ENCODE peak calls at places on chromosomes 13 and 19, in ten cellular contexts. D is uterus, E is right lobe of liver, W is sigmoid colon, T is tibial nerve, X is lower leg skin, M is breast epithelium, U is ovary, V is transverse colon, Q is stomach. C is an unnamed sample.

GRCh38 chr13:25630327-25630726 is 258.6 kb downstream of the ATP8A2 start:
- DNase-seq in E (no peak), W (no peak), M (no peak), U (no peak), T (no peak), V (no peak), Q (no peak), D (no peak), X (no peak), C (no peak)

GRCh38 chr13:30113983-30114491 is 193.3 kb downstream of the KATNAL1 start:
- DNase-seq in T (no peak), D (peak), Q (peak), E (no peak), V (peak), U (no peak), W (no peak), M (no peak), X (no peak), C (no peak)

GRCh38 chr13:100604909-100605308 is 16.3 kb upstream of the GGACT start:
- DNase-seq in D (no peak), E (no peak), X (no peak), V (no peak), W (no peak), Q (no peak), U (no peak), T (no peak), M (no peak), C (no peak)

GRCh38 chr13:113663934-113664333 is 3.1 kb upstream of the GRK1 start:
- DNase-seq in D (no peak), V (peak), W (peak), Q (peak), M (peak), X (no peak), T (peak), E (peak), U (no peak), C (no peak)

GRCh38 chr13:51887441-51887840 is 25.7 kb downstream of the CCDC70 start:
- DNase-seq in M (no peak), D (no peak), Q (no peak), V (no peak), U (no peak), X (no peak), T (no peak), E (no peak), W (no peak), C (no peak)

GRCh38 chr19:4817467-4818277 is 13.8 kb downstream of the TICAM1 start:
- DNase-seq in D (no peak), Q (peak), V (no peak), U (no peak), X (no peak), M (no peak), W (no peak), T (no peak), E (no peak), C (no peak)

GRCh38 chr13:39510296-39510695 is 92.7 kb downstream of the LHFPL6 start:
- DNase-seq in E (no peak), U (no peak), V (no peak), T (no peak), Q (no peak), D (no peak), M (no peak), X (no peak), W (no peak), C (no peak)

GRCh38 chr13:38759390-38759789 is 72.5 kb downstream of the FREM2 start:
- DNase-seq in E (no peak), V (no peak), U (no peak), T (no peak), X (no peak), D (no peak), M (no peak), W (no peak), Q (no peak), C (no peak)

GRCh38 chr13:37747071-37747612 is 122.4 kb downstream of the TRPC4 start:
- DNase-seq in E (no peak), X (no peak), W (no peak), M (no peak), V (no peak), D (no peak), T (no peak), U (no peak), Q (no peak), C (no peak)

GRCh38 chr19:33731886-33732285 is 64.8 kb upstream of the KCTD15 start:
- DNase-seq in U (no peak), T (no peak), M (no peak), X (no peak), W (no peak), E (no peak), D (no peak), Q (no peak), V (no peak), C (no peak)

GRCh38 chr13:39451860-39452301 is 151.1 kb downstream of the LHFPL6 start:
- DNase-seq in D (no peak), T (no peak), W (peak), M (no peak), V (peak), Q (no peak), X (peak), U (peak), E (no peak), C (peak)

GRCh38 chr13:73803997-73804396 is 330.2 kb downstream of the KLF12 start:
- DNase-seq in U (no peak), T (no peak), Q (no peak), X (no peak), D (no peak), W (no peak), E (no peak), M (no peak), V (no peak), C (no peak)

GRCh38 chr19:2747349-2747748 is 7.5 kb upstream of the SLC39A3 start:
- DNase-seq in Q (no peak), V (no peak), T (no peak), X (no peak), W (no peak), U (no peak), D (no peak), M (no peak), E (no peak), C (no peak)

GRCh38 chr13:43472344-43472743 is 314.4 kb downstream of the ENOX1 start:
- DNase-seq in X (no peak), E (no peak), W (no peak), Q (no peak), T (no peak), V (no peak), U (no peak), M (no peak), D (no peak), C (no peak)

GRCh38 chr13:43472980-43473379 is 313.8 kb downstream of the ENOX1 start:
- DNase-seq in D (no peak), W (no peak), V (no peak), E (no peak), M (no peak), U (no peak), X (no peak), T (no peak), Q (no peak), C (no peak)

GRCh38 chr13:43475135-43475534 is 311.6 kb downstream of the ENOX1 start:
- DNase-seq in W (no peak), D (no peak), M (no peak), X (no peak), U (peak), V (no peak), Q (no peak), T (no peak), E (no peak), C (no peak)

GRCh38 chr13:43470610-43471009 is 316.2 kb downstream of the ENOX1 start:
- DNase-seq in T (no peak), Q (no peak), X (no peak), U (no peak), E (no peak), V (no peak), M (no peak), W (no peak), D (no peak), C (no peak)

DNA sequence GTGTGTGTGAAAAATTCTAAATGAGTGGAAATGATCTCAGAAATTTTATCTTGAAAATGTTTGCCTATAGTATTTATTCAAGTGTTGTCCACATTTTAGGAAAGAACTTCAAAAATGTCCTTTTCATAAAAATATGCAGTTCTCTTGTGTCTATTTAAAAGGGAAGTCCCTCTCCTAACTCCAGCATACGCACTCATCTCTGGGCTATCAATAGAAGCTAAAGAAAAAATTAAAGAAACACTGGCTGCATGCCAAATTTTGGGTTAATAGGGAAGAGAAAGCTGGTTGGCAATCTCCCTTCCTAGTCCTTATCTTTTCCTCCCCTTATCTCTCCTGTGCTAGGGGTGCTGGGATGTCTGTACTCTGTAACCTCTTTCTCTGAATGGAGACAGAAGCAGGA is 313.3 kb downstream of the ENOX1 start:
- DNase-seq in M (no peak), W (no peak), X (no peak), E (no peak), V (no peak), T (no peak), Q (no peak), D (no peak), U (no peak), C (no peak)
- H3K4me3 ChIP-seq in M (no peak), W (no peak), X (no peak), E (no peak), V (no peak), T (no peak), Q (no peak), D (no peak), U (no peak), C (no peak)

GRCh38 chr19:19531951-19532805 is 3.5 kb downstream of the YJEFN3 start:
- DNase-seq in E (peak), U (peak), M (peak), X (peak), V (peak), Q (peak), D (peak), W (peak), T (peak), C (peak)
- TF ChIP-seq POLR2A in E (no peak), U (no peak), M (no peak), X (no peak), V (no peak), Q (no peak), D (no peak), W (no peak), T (no peak), C (no peak)

DNA sequence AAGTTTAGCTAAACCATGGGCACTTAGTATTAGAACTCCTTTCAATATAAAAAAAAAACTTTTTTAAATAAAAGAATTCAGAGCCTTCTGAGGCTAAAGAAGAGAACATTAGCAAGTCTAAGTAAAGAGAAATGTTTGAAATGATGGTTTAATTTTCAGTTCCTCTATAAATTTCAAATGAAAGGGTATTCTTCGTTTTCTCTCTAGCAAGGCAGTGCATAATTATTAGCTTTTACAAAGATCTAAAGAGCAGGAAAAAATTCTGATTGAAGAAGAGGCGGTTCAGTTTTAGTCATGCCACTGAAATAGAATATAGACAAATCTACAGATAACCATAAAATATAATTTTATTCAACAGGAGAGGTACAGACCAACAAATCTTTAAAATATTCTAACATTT is 18.0 kb downstream of the SUCLA2 start:
- DNase-seq in W (no peak), E (no peak), Q (no peak), V (no peak), M (no peak), T (no peak), U (no peak), D (no peak), X (no peak), C (no peak)
- TF ChIP-seq CTCF in W (no peak), E (no peak), Q (no peak), V (no peak), M (no peak), T (no peak), U (no peak), D (no peak), X (no peak), C (no peak)

GRCh38 chr19:39125199-39125553 is 410 bp upstream of the PAK4 start:
- DNase-seq in D (no peak), U (no peak), X (no peak), M (no peak), V (no peak), W (no peak), Q (no peak), T (no peak), E (no peak), C (no peak)
- H3K4me3 ChIP-seq in D (peak), U (peak), X (peak), M (peak), V (peak), W (peak), Q (peak), T (peak), E (peak), C (peak)

GRCh38 chr13:95644611-95645052 is at the start of gene DZIP1:
- DNase-seq in M (no peak), D (peak), U (peak), X (peak), V (peak), Q (peak), T (peak), W (peak), E (peak), C (no peak)
- TF ChIP-seq POLR2A in M (no peak), D (peak), U (no peak), X (no peak), V (no peak), Q (no peak), T (no peak), W (no peak), E (no peak), C (no peak)

GRCh38 chr19:38044267-38045111 is 137.5 kb downstream of the SIPA1L3 start:
- DNase-seq in V (no peak), M (no peak), X (no peak), T (no peak), D (no peak), U (no peak), E (no peak), Q (no peak), W (no peak), C (no peak)
- TF ChIP-seq CTCF in V (no peak), M (no peak), X (no peak), T (no peak), D (no peak), U (no peak), E (no peak), Q (no peak), W (no peak), C (no peak)

GRCh38 chr13:71867101-71867814 is at the start of gene DACH1:
- DNase-seq in W (no peak), V (peak), D (peak), T (no peak), X (no peak), Q (peak), M (peak), E (peak), U (peak), C (peak)
- H3K4me3 ChIP-seq in W (peak), V (peak), D (peak), T (peak), X (peak), Q (peak), M (peak), E (peak), U (peak), C (peak)

DNA sequence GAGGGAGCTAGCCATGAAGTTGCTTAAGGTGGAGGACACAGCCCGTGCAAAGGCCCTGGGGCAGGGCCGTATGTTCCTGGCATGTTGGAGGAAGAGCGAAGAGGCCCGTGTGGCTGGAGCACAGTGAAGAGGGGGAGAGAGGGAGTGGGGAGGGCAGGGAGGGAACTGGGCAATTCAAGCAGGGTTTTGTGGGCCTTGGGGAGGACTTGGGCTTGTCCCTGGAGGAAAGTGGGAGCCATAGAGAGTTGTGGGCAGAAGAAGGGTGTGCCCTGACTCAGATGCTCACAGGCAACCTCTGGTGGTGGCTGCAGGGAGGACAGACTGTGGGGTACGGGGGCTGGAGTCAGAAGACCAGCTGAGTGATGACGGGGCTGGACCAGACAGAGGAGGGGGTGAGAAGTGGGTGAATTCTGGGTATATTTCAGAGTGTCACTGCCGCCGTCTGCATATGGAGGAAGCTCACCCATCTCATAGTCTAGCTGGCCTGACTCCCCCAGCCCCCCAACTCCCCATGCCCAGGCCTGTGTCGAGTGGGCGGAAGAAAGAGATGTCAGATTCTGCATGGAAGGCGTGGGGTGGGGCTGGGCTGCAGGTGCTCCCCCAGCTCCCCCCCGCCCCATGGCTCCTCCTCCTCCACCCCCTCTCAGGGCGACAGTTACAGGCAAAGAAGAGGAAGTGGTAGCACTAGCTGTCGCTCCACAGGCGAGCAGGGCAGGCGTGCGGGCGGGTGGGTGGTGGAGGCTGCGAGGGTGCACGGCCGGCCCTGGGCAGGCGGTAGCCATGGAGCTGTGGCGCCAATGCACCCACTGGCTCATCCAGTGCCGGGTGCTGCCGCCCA is at the start of gene VAV1:
- DNase-seq in D (no peak), V (peak), Q (peak), T (no peak), E (peak), M (no peak), W (no peak), X (no peak), U (no peak), C (peak)
- TF ChIP-seq POLR2A in D (no peak), V (peak), Q (no peak), T (no peak), E (no peak), M (no peak), W (no peak), X (no peak), U (no peak), C (peak)